ENCODE peak calls at places on chromosomes 6 and 20, in eight cellular contexts. C, O, I, U, V, Y, L and Z are unnamed samples.

GRCh38 chr6:148580442-148580841 is 166.4 kb upstream of the UST start:
- DNase-seq in I (no peak), V (no peak), C (no peak), U (no peak), Y (no peak), L (no peak), O (no peak), Z (no peak)

GRCh38 chr6:51570168-51570921 is 517.1 kb downstream of the PKHD1 start:
- DNase-seq in Y (no peak), V (no peak), U (no peak), C (no peak), L (no peak), I (no peak), O (peak), Z (no peak)

GRCh38 chr6:42257614-42258013 is 40.0 kb upstream of the MRPS10 start:
- DNase-seq in O (no peak), L (no peak), Y (no peak), V (no peak), U (no peak), C (no peak), I (no peak), Z (no peak)

GRCh38 chr20:61753196-61753942 is 312.3 kb downstream of the TAF4 start:
- DNase-seq in U (no peak), L (no peak), V (peak), O (peak), I (no peak), C (peak), Y (no peak), Z (peak)

GRCh38 chr6:12890171-12890790 is 173.7 kb downstream of the PHACTR1 start:
- DNase-seq in L (no peak), U (no peak), V (no peak), Y (no peak), C (peak), O (no peak), I (no peak), Z (no peak)

GRCh38 chr20:35216541-35216940 is 9.9 kb upstream of the MMP24 start:
- DNase-seq in Y (no peak), V (no peak), L (no peak), C (peak), O (peak), U (no peak), I (no peak), Z (no peak)

GRCh38 chr6:126341126-126341525 is 1.2 kb downstream of the CENPW start:
- DNase-seq in I (no peak), Y (no peak), O (no peak), C (no peak), U (no peak), L (no peak), V (no peak), Z (no peak)

GRCh38 chr6:36235862-36236261 is 34.0 kb upstream of the PNPLA1 start:
- DNase-seq in V (no peak), O (no peak), Y (no peak), U (no peak), I (no peak), C (no peak), L (no peak), Z (no peak)

GRCh38 chr6:7021306-7021705 is 86.5 kb upstream of the RREB1 start:
- DNase-seq in Y (no peak), U (no peak), L (no peak), I (no peak), V (no peak), O (no peak), C (no peak), Z (no peak)

GRCh38 chr20:61723538-61724257 is 342.0 kb downstream of the TAF4 start:
- DNase-seq in I (no peak), O (no peak), U (no peak), L (no peak), C (no peak), V (no peak), Y (no peak), Z (no peak)

GRCh38 chr6:56953597-56954388 is 1.1 kb upstream of the BEND6 start:
- DNase-seq in I (no peak), O (no peak), L (no peak), C (peak), Y (no peak), V (no peak), U (no peak), Z (no peak)

GRCh38 chr20:48690888-48691287 is 136.9 kb downstream of the PREX1 start:
- DNase-seq in U (no peak), Y (no peak), I (peak), C (no peak), O (no peak), L (no peak), V (no peak), Z (no peak)

GRCh38 chr20:46895906-46896242 is 1.2 kb downstream of the EYA2 start:
- DNase-seq in C (no peak), V (no peak), U (no peak), I (no peak), L (no peak), O (no peak), Y (no peak), Z (no peak)

GRCh38 chr20:46893877-46894578 is 615 bp upstream of the EYA2 start:
- DNase-seq in C (no peak), I (no peak), O (peak), V (no peak), Y (no peak), L (no peak), U (no peak), Z (no peak)

GRCh38 chr20:46893051-46893450 is 1.6 kb upstream of the EYA2 start:
- DNase-seq in V (no peak), L (no peak), I (no peak), Y (no peak), C (no peak), U (no peak), O (no peak), Z (no peak)

GRCh38 chr20:46894579-46894958 is at the start of gene EYA2:
- DNase-seq in C (no peak), V (no peak), Y (no peak), L (no peak), O (no peak), U (peak), I (no peak), Z (peak)

GRCh38 chr20:46894971-46895905 is 595 bp downstream of the EYA2 start:
- DNase-seq in V (no peak), U (peak), C (peak), L (no peak), I (no peak), Y (peak), O (peak), Z (peak)
- H3K4me3 ChIP-seq in V (peak), U (peak), C (no peak), L (no peak), I (no peak), Y (peak), O (peak), Z (peak)

DNA sequence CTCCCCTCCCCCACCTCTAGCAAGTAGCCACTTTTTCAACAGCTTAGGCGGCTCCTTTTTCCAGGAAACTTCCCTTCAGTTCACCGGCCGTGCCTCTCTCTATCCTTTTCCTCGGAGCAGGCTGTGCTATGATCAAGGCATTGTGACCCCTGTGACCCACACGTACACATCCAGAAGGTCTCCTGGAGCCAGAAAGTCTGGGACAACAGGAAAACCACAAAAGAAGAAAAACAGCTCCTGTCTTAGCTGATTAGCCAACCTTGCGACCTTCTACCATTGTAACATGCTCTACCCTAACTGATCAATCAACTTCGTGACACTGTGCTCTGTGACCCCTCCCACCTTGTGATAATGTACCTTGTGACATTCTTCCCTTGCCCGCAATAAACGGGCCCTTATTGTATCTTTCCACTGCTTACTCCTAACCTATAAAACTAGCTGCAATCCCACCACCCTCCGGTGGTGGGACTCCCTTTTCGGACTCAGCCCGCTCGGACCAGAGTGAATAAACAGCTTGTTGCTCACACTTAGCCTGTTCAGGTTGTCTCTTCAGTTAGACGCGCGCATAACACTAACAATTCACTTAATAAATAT is 24.2 kb downstream of the ZNF311 start:
- DNase-seq in V (no peak), U (no peak), C (peak), O (peak), L (peak), Y (peak), I (peak), Z (peak)
- TF ChIP-seq CTCF in V (no peak), U (no peak), C (peak), O (peak), L (peak), Y (peak), I (peak), Z (peak)

GRCh38 chr6:88493717-88494116 is 327.6 kb upstream of the CNR1 start:
- DNase-seq in L (no peak), I (no peak), C (no peak), O (no peak), Y (no peak), V (no peak), U (no peak), Z (no peak)
- H3K4me3 ChIP-seq in L (no peak), I (no peak), C (no peak), O (no peak), Y (no peak), V (no peak), U (no peak), Z (no peak)

DNA sequence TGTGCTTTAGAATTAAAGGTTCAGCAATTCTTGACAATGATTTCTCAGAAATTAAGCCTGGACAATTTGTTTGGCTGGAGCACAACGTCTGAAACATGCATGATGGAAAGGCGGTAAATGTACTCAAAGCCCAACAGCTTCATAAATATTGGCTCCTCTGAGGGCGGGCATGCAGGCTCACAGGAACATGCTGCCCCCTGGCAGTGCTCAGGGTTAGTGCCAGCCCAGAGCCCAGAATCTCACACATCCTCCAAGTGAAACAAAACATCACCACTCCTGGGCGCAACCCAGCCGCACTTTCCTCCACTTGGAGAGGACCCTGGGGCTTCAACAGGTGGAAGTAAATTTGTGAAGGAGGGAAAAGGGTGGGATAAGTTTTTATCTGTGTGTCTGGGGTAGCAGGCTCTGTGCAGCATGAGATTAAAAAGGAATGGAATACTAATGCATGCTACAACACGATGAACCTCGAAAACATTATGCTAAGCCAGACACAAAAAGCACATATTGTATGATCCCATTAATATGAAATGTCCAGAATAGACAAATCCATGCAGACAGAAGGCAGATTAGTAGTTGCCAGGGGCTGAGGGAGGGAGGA is 54.1 kb upstream of the PTPRT start:
- DNase-seq in O (no peak), C (no peak), U (no peak), V (no peak), Y (no peak), L (no peak), I (no peak), Z (no peak)
- TF ChIP-seq CTCF in O (no peak), C (no peak), U (no peak), V (peak), Y (peak), L (no peak), I (no peak), Z (peak)